ENCODE peak calls at places on chromosome 13, in six cellular contexts. V is amniotic stem cell; O is mesendoderm; A is stimulated activated CD8-positive, alpha-beta memory T cell treated with anti-CD3 and anti-CD28 coated beads, Interleukin-15, amount 100 ng/mL, for 4 hours; Y is psoas muscle; S is substantia nigra. U is an unnamed sample.

GRCh38 chr13:49400755-49401659 is 42.9 kb downstream of the CAB39L start:
- DNase-seq in S (no peak), V (no peak), A (no peak), Y (no peak), O (peak; percentile 59), U (no peak)

GRCh38 chr13:98173431-98173921 is 3.6 kb downstream of the RNF113B start:
- DNase-seq in V (peak; percentile 45), A (no peak), O (peak; percentile 93), S (no peak), Y (no peak), U (no peak)

GRCh38 chr13:37706041-37706440 is 107.5 kb upstream of the POSTN start:
- DNase-seq in S (no peak), A (no peak), O (no peak), Y (no peak), V (no peak), U (no peak)

GRCh38 chr13:36096411-36097184 is 34.6 kb downstream of the DCLK1 start:
- DNase-seq in A (no peak), O (no peak), S (no peak), Y (no peak), V (no peak), U (no peak)

GRCh38 chr13:34294483-34295129 is 476.7 kb downstream of the RFC3 start:
- DNase-seq in Y (no peak), S (no peak), O (no peak), V (no peak), A (no peak), U (no peak)

GRCh38 chr13:48412881-48413351 is at the start of gene LPAR6:
- DNase-seq in S (no peak), O (peak; percentile 81), V (no peak), A (no peak), Y (peak; percentile 28), U (no peak)

GRCh38 chr13:99941086-99941485 is 30.5 kb downstream of the ZIC5 start:
- DNase-seq in V (no peak), Y (no peak), A (no peak), S (no peak), O (no peak), U (no peak)

GRCh38 chr13:113365551-113365971 is 1.6 kb upstream of the GRTP1 start:
- DNase-seq in A (no peak), S (no peak), O (no peak), Y (no peak), V (no peak), U (no peak)

GRCh38 chr13:40061466-40062450 is 406.3 kb downstream of the COG6 start:
- DNase-seq in O (no peak), V (no peak), S (no peak), A (no peak), Y (no peak), U (no peak)

GRCh38 chr13:59176775-59177174 is 987.0 kb downstream of the DIAPH3 start:
- DNase-seq in Y (no peak), A (no peak), V (no peak), O (peak; percentile 51), S (no peak), U (no peak)

U was measured in cerebellar nuclear complex.